ENCODE peak calls at places on chromosomes 3 and 15, in five cellular contexts. One of them, this sample, is unnamed.

GRCh38 chr3:49606427-49606826 is 52.1 kb downstream of the BSN start:
- DNase-seq in GM20000: no peak
- DNase-seq in activated T-helper 1 cell treated with Interleukin-2 at 50 U/mL for 16 hours: no peak
- DNase-seq in RPMI8226: no peak
- DNase-seq in neuronal stem cell: no peak
- DNase-seq in this sample: no peak

GRCh38 chr3:59771760-59772159 is 721.9 kb upstream of the CFAP20DC start:
- DNase-seq in GM20000: no peak
- DNase-seq in activated T-helper 1 cell treated with Interleukin-2 at 50 U/mL for 16 hours: no peak
- DNase-seq in RPMI8226: no peak
- DNase-seq in neuronal stem cell: no peak
- DNase-seq in this sample: no peak

GRCh38 chr3:58691997-58692396 is 25.4 kb upstream of the FAM3D start:
- DNase-seq in GM20000: no peak
- DNase-seq in activated T-helper 1 cell treated with Interleukin-2 at 50 U/mL for 16 hours: no peak
- DNase-seq in RPMI8226: peak
- DNase-seq in neuronal stem cell: peak
- DNase-seq in this sample: peak

GRCh38 chr3:44125241-44125640 is 116.4 kb upstream of the TOPAZ1 start:
- DNase-seq in GM20000: no peak
- DNase-seq in activated T-helper 1 cell treated with Interleukin-2 at 50 U/mL for 16 hours: no peak
- DNase-seq in RPMI8226: no peak
- DNase-seq in neuronal stem cell: no peak
- DNase-seq in this sample: no peak

GRCh38 chr15:88301311-88301710 is 44.8 kb upstream of the NTRK3 start:
- DNase-seq in GM20000: no peak
- DNase-seq in activated T-helper 1 cell treated with Interleukin-2 at 50 U/mL for 16 hours: no peak
- DNase-seq in RPMI8226: no peak
- DNase-seq in neuronal stem cell: no peak
- DNase-seq in this sample: no peak

GRCh38 chr15:85708402-85708932 is 86.3 kb downstream of the KLHL25 start:
- DNase-seq in GM20000: no peak
- DNase-seq in activated T-helper 1 cell treated with Interleukin-2 at 50 U/mL for 16 hours: no peak
- DNase-seq in RPMI8226: no peak
- DNase-seq in neuronal stem cell: no peak
- DNase-seq in this sample: no peak

GRCh38 chr3:24004171-24004938 is 59.3 kb downstream of the NR1D2 start:
- DNase-seq in GM20000: no peak
- DNase-seq in activated T-helper 1 cell treated with Interleukin-2 at 50 U/mL for 16 hours: no peak
- DNase-seq in RPMI8226: no peak
- DNase-seq in neuronal stem cell: no peak
- DNase-seq in this sample: no peak

GRCh38 chr15:22887157-22887951 is 48.9 kb downstream of the NIPA2 start:
- DNase-seq in GM20000: no peak
- DNase-seq in activated T-helper 1 cell treated with Interleukin-2 at 50 U/mL for 16 hours: no peak
- DNase-seq in RPMI8226: no peak
- DNase-seq in neuronal stem cell: no peak
- DNase-seq in this sample: no peak